ENCODE peak calls at places on chromosomes 4 and X, in nine cellular contexts. C is thoracic aorta, X is left ventricle myocardium inferior, N is PC-9, R is ovary, S is HepG2, G is lung, Q is body of pancreas, U is esophagus squamous epithelium. P is an unnamed sample.

GRCh38 chrX:16845686-16846085 is 24.5 kb downstream of the RBBP7 start:
- DNase-seq in C (no peak), X (no peak), N (no peak), R (no peak), S (no peak), G (no peak), Q (no peak), U (no peak), P (no peak)

GRCh38 chr4:180098601-180099000 is 2144.6 kb upstream of the TENM3 start:
- DNase-seq in C (no peak), X (no peak), N (no peak), R (no peak), S (no peak), G (no peak), Q (no peak), U (no peak), P (no peak)

GRCh38 chr4:88759039-88759631 is 61.5 kb upstream of the NAP1L5 start:
- DNase-seq in C (no peak), X (no peak), N (no peak), R (no peak), S (peak), G (no peak), Q (no peak), U (no peak), P (peak)

GRCh38 chrX:47177079-47177478 is 16.6 kb upstream of the UBA1 start:
- DNase-seq in C (no peak), X (no peak), N (no peak), R (no peak), S (no peak), G (no peak), Q (no peak), U (no peak), P (no peak)

GRCh38 chr4:56425518-56425917 is 9.9 kb downstream of the PPAT start:
- DNase-seq in C (no peak), X (no peak), N (no peak), R (no peak), S (no peak), G (no peak), Q (no peak), U (no peak), P (no peak)

GRCh38 chr4:164768516-164768915 is 14.6 kb downstream of the SMIM31 start:
- DNase-seq in C (no peak), X (no peak), N (no peak), R (no peak), S (no peak), G (no peak), Q (no peak), U (no peak), P (peak)

GRCh38 chr4:25814323-25814722 is 48.5 kb downstream of the SEL1L3 start:
- DNase-seq in C (peak), X (peak), N (no peak), R (no peak), S (no peak), G (no peak), Q (no peak), U (no peak), P (no peak)

GRCh38 chrX:31603411-31604120 is 531.7 kb upstream of the FTHL17 start:
- DNase-seq in C (no peak), X (no peak), N (no peak), R (no peak), S (no peak), G (no peak), Q (no peak), U (no peak), P (peak)

GRCh38 chr4:76896731-76897521 is 1.0 kb downstream of the SOWAHB start:
- DNase-seq in C (no peak), X (peak), N (peak), R (no peak), S (no peak), G (no peak), Q (peak), U (no peak), P (peak)

GRCh38 chr4:87527446-87528240 is 1.5 kb downstream of the SPARCL1 start:
- DNase-seq in C (no peak), X (peak), N (no peak), R (peak), S (no peak), G (no peak), Q (peak), U (no peak), P (peak)

GRCh38 chr4:57153207-57153606 is 43.0 kb upstream of the IGFBP7 start:
- DNase-seq in C (no peak), X (no peak), N (no peak), R (no peak), S (no peak), G (no peak), Q (no peak), U (no peak), P (no peak)

GRCh38 chrX:56788717-56789122 is 59.7 kb downstream of the NBDY start:
- DNase-seq in C (no peak), X (no peak), N (no peak), R (no peak), S (peak), G (no peak), Q (peak), U (no peak), P (no peak)

GRCh38 chr4:40180356-40180755 is 16.5 kb upstream of the RHOH start:
- DNase-seq in C (no peak), X (no peak), N (no peak), R (no peak), S (no peak), G (no peak), Q (no peak), U (no peak), P (peak)

GRCh38 chr4:122224348-122224747 is 72.2 kb downstream of the BLTP1 start:
- DNase-seq in C (no peak), X (no peak), N (peak), R (no peak), S (no peak), G (no peak), Q (peak), U (no peak), P (peak)

GRCh38 chr4:143693856-143694255 is 6.6 kb downstream of the FREM3 start:
- DNase-seq in C (no peak), X (no peak), N (no peak), R (no peak), S (no peak), G (no peak), Q (no peak), U (no peak), P (no peak)

GRCh38 chrX:24515447-24515846 is 50.4 kb downstream of the PDK3 start:
- DNase-seq in C (no peak), X (no peak), N (no peak), R (no peak), S (no peak), G (no peak), Q (no peak), U (no peak), P (no peak)

GRCh38 chr4:184120549-184121127 is 97.0 kb downstream of the ENPP6 start:
- DNase-seq in C (no peak), X (no peak), N (no peak), R (no peak), S (no peak), G (no peak), Q (no peak), U (no peak), P (no peak)

GRCh38 chr4:2787230-2788100 is 5.4 kb upstream of the SH3BP2 start:
- DNase-seq in C (no peak), X (no peak), N (no peak), R (no peak), S (no peak), G (no peak), Q (no peak), U (no peak), P (no peak)

GRCh38 chr4:141565379-141566089 is 70.8 kb upstream of the IL15 start:
- DNase-seq in C (no peak), X (no peak), N (no peak), R (no peak), S (peak), G (no peak), Q (no peak), U (no peak), P (no peak)

GRCh38 chrX:3659761-3660160 is 53.7 kb downstream of the PRKX start:
- DNase-seq in C (no peak), X (no peak), N (no peak), R (no peak), S (no peak), G (no peak), Q (no peak), U (no peak), P (peak)

GRCh38 chr4:175339100-175339707 is 421.0 kb downstream of the ADAM29 start:
- DNase-seq in C (no peak), X (no peak), N (no peak), R (no peak), S (no peak), G (no peak), Q (no peak), U (no peak), P (peak)

GRCh38 chr4:128841402-128841801 is 31.9 kb downstream of the JADE1 start:
- DNase-seq in C (no peak), X (no peak), N (no peak), R (no peak), S (no peak), G (no peak), Q (no peak), U (no peak), P (no peak)

GRCh38 chr4:119626420-119626819 is 2.2 kb downstream of the PDE5A start:
- DNase-seq in C (no peak), X (no peak), N (no peak), R (no peak), S (no peak), G (no peak), Q (no peak), U (no peak), P (no peak)
- H3K4me3 ChIP-seq in C (peak), X (peak), N (peak), R (peak), S (peak), G (peak), Q (no peak), U (peak), P (peak)

DNA sequence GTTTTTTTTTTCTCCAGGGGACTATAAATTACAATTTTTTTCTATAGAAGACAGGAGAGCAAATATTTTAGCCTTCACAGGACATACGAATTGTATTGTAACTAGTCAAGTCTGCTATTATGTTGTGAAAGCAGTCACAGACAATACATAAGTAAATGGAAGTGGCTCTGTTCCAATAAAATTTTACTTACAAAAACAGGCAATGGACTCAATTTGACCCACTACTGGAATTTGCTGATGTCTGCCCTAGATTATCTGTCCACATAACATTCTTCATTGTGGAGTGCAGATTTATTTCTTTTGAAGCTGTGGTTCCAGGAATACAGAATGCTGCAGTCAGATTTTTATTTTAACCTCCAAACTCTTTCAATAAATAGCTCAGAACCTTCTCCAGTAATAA is 330.3 kb downstream of the PPP4R3C start:
- DNase-seq in C (no peak), X (no peak), N (no peak), R (no peak), S (no peak), G (no peak), Q (no peak), U (no peak), P (no peak)
- TF ChIP-seq CTCF in C (no peak), X (no peak), N (no peak), R (no peak), S (no peak), G (no peak), Q (no peak), U (no peak), P (no peak)

GRCh38 chrX:12972867-12973560 is 1.9 kb upstream of the TMSB4X start:
- DNase-seq in C (no peak), X (no peak), N (no peak), R (no peak), S (no peak), G (no peak), Q (no peak), U (no peak), P (no peak)
- H3K4me3 ChIP-seq in C (peak), X (peak), N (no peak), R (no peak), S (no peak), G (no peak), Q (no peak), U (peak), P (no peak)

DNA sequence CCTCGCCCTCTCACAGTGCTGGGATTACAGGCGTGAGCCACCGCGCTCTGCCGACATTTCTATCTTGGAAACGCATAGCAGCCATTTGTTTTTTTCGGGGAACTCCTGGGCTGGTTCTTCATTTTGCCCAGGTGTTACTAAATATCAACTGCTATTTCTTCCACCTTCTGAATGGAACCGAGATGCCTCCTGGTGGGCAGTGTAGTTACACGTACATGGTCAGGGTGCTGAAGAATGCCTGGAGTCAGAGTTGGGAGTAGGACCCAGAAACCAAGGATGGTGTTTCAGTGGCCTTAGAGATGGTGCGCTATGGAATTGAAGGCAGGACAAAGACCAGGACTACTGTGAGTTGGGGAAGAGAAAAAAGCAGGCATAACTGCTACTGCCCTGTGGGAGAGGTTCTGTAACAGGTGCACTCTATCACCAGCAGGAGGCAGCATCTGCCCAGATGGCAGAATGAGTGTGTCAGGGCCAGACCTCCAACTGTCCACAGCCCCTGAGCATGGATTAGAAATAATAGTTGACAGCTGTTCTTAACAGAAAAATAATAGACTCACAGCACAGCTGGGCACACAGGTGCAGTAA is 81.7 kb downstream of the ZC4H2 start:
- DNase-seq in C (no peak), X (no peak), N (no peak), R (no peak), S (peak), G (no peak), Q (peak), U (no peak), P (no peak)
- TF ChIP-seq CTCF in C (no peak), X (peak), N (peak), R (no peak), S (peak), G (no peak), Q (peak), U (no peak), P (peak)

DNA sequence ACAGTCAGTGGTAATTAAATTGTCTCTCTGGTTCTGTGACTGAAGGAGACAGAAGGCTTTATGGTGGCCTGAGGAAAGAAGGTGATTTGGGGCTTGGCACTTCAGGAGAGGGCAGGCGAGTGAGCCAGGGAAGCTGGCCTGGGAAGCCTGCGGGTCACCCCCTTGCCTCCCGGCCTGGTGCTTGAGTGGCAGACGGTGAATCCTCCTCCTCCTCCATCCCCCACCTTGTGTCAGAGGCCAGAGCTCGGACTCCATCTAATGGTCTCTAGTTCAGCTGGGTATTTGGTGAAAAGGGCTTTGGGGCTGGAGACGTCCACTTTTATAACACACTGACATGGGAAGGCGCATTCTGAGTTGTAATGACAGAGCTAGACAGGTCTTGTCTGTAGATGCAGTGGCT is 8.7 kb downstream of the TMEM187 start:
- DNase-seq in C (no peak), X (no peak), N (no peak), R (no peak), S (no peak), G (no peak), Q (no peak), U (no peak), P (no peak)
- H3K4me3 ChIP-seq in C (no peak), X (no peak), N (no peak), R (no peak), S (no peak), G (no peak), Q (no peak), U (no peak), P (no peak)

GRCh38 chr4:182927505-182927904 is 10.3 kb upstream of the DCTD start:
- DNase-seq in C (no peak), X (no peak), N (no peak), R (no peak), S (no peak), G (no peak), Q (no peak), U (no peak), P (no peak)

GRCh38 chr4:182925298-182925738 is 8.1 kb upstream of the DCTD start:
- DNase-seq in C (no peak), X (peak), N (peak), R (peak), S (peak), G (peak), Q (peak), U (peak), P (peak)

GRCh38 chr4:182929296-182929695 is 12.1 kb upstream of the DCTD start:
- DNase-seq in C (no peak), X (no peak), N (peak), R (no peak), S (peak), G (no peak), Q (no peak), U (no peak), P (peak)

GRCh38 chr4:182924497-182924896 is 7.3 kb upstream of the DCTD start:
- DNase-seq in C (no peak), X (no peak), N (no peak), R (no peak), S (no peak), G (no peak), Q (no peak), U (no peak), P (no peak)

GRCh38 chr4:182928061-182928460 is 10.9 kb upstream of the DCTD start:
- DNase-seq in C (no peak), X (no peak), N (no peak), R (no peak), S (no peak), G (no peak), Q (no peak), U (no peak), P (no peak)
- TF ChIP-seq CTCF in C (no peak), X (peak), N (no peak), R (no peak), S (peak), G (no peak), Q (no peak), U (no peak), P (peak)

DNA sequence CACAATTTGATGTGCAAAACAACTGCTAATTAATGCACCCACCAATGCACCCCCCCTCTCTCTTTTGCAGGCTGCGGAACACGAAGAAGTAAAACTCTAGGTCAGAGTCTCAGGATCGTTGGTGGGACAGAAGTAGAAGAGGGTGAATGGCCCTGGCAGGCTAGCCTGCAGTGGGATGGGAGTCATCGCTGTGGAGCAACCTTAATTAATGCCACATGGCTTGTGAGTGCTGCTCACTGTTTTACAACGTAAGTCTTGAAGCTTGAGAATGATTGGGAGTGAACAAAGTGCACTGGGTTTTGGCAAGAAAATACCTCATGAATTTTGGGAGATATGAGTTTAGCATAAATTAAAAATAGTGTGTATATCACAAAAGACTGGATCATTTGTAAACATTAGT is 28.9 kb downstream of the TMPRSS11E start:
- DNase-seq in C (no peak), X (no peak), N (no peak), R (no peak), S (no peak), G (no peak), Q (no peak), U (no peak), P (peak)
- H3K4me3 ChIP-seq in C (no peak), X (no peak), N (no peak), R (no peak), S (no peak), G (no peak), Q (no peak), U (no peak), P (no peak)

DNA sequence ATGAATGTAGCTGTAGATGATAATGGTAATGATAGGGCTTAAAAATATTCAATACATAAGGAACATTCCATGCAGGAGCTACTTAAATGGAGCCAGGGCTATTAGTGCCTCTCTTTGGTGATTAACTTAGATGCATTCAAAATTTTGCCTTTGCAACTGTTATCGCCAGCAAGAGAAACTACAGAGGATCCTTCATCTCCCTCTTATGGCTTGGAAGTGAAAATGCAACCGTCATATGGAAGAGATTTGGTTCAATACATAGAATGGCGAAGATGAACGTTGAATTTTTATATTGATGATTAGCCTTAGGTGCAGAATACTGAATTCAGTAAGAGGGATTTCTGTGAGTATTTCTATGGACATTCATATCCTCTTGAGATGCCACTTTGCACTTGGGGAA is 134.5 kb upstream of the NLGN4X start:
- DNase-seq in C (no peak), X (no peak), N (no peak), R (no peak), S (no peak), G (no peak), Q (no peak), U (no peak), P (no peak)
- TF ChIP-seq CTCF in C (no peak), X (no peak), N (no peak), R (no peak), S (no peak), G (no peak), Q (no peak), U (no peak), P (no peak)

DNA sequence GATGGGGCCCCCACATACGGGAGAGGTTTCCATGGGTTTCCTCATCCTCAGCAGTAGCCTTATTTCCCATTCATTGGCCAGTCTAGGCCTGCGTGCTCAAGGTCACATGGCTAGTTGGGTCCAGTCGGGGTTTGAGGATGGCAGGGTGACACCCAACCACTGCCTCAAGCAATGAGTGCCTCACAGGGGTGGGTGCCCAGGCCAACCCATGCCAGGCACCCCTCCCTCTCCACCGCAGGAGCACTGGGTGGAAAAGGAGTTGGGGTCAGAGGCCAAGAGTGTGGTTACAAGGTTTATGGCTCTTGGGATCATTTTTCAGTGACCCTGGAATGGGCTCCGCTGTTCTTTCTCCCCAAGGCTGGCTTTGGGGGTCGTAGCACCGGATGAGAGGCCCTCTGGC is 3.1 kb downstream of the NSG1 start:
- DNase-seq in C (no peak), X (no peak), N (no peak), R (no peak), S (no peak), G (no peak), Q (no peak), U (no peak), P (no peak)
- H3K4me3 ChIP-seq in C (no peak), X (no peak), N (no peak), R (no peak), S (no peak), G (no peak), Q (no peak), U (no peak), P (no peak)

GRCh38 chr4:102139932-102140331 is 205.3 kb downstream of the SLC39A8 start:
- DNase-seq in C (no peak), X (no peak), N (no peak), R (no peak), S (no peak), G (no peak), Q (no peak), U (no peak), P (no peak)

GRCh38 chr4:102139132-102139573 is 206.1 kb downstream of the SLC39A8 start:
- DNase-seq in C (no peak), X (no peak), N (no peak), R (no peak), S (no peak), G (no peak), Q (no peak), U (no peak), P (peak)

GRCh38 chr4:102141855-102142254 is 203.4 kb downstream of the SLC39A8 start:
- DNase-seq in C (no peak), X (no peak), N (no peak), R (no peak), S (no peak), G (no peak), Q (no peak), U (no peak), P (no peak)

GRCh38 chr4:102137217-102137616 is 208.1 kb downstream of the SLC39A8 start:
- DNase-seq in C (no peak), X (no peak), N (no peak), R (no peak), S (no peak), G (no peak), Q (no peak), U (no peak), P (no peak)
- TF ChIP-seq CTCF in C (no peak), X (no peak), N (no peak), R (no peak), S (no peak), G (no peak), Q (no peak), U (no peak), P (no peak)